ENCODE peak calls at places on chromosomes 12 and 14, in eight cellular contexts. X is lower leg skin, B is transverse colon, Y is thoracic aorta, R is fibroblast of pulmonary artery, O is astrocyte, W is AG04450, C is IMR-90. K is an unnamed sample.

GRCh38 chr12:66066071-66066928 is 64.2 kb downstream of the LLPH start:
- DNase-seq in X (no peak), O (peak; percentile 76), C (peak; percentile 76), W (peak; percentile 59), B (no peak), Y (no peak), R (peak; percentile 44), K (peak; percentile 72)

GRCh38 chr14:51545396-51545795 is 106.3 kb upstream of the FRMD6 start:
- DNase-seq in Y (no peak), X (no peak), O (peak; percentile 41), B (no peak), C (no peak), R (no peak), W (no peak), K (no peak)

GRCh38 chr12:1445807-1446206 is 148.6 kb downstream of the FBXL14 start:
- DNase-seq in R (no peak), B (no peak), X (no peak), O (no peak), Y (no peak), C (no peak), W (no peak), K (no peak)

GRCh38 chr14:85572845-85573244 is 42.9 kb downstream of the FLRT2 start:
- DNase-seq in B (no peak), X (no peak), O (peak; percentile 88), R (peak; percentile 78), C (peak; percentile 90), Y (no peak), W (peak; percentile 32), K (peak; percentile 86)

GRCh38 chr12:55771736-55772135 is 28.8 kb downstream of the GDF11 start:
- DNase-seq in R (no peak), W (no peak), C (no peak), X (no peak), Y (no peak), O (no peak), B (no peak), K (no peak)

GRCh38 chr12:79515526-79515935 is 175.2 kb downstream of the PAWR start:
- DNase-seq in Y (no peak), C (no peak), X (no peak), B (no peak), R (no peak), O (peak; percentile 34), W (no peak), K (peak; percentile 48)

GRCh38 chr12:2642176-2642892 is 152.4 kb upstream of the FKBP4 start:
- DNase-seq in B (peak; percentile 7), C (no peak), W (no peak), O (no peak), Y (no peak), R (no peak), X (no peak), K (no peak)

GRCh38 chr14:73295198-73295796 is 58.0 kb downstream of the PAPLN start:
- DNase-seq in B (no peak), X (no peak), W (no peak), Y (no peak), C (peak; percentile 31), R (peak; percentile 59), O (peak; percentile 17), K (peak; percentile 62)

GRCh38 chr12:52055781-52056711 is 4.8 kb downstream of the NR4A1 start:
- DNase-seq in C (peak; percentile 56), O (no peak), B (peak; percentile 52), R (peak; percentile 58), X (no peak), Y (no peak), W (no peak), K (peak; percentile 59)

GRCh38 chr12:113468365-113469223 is 3.1 kb downstream of the LHX5 start:
- DNase-seq in X (no peak), C (no peak), O (no peak), R (no peak), Y (no peak), B (no peak), W (no peak), K (no peak)

GRCh38 chr12:989751-990278 is 1.2 kb upstream of the ERC1 start:
- DNase-seq in W (no peak), Y (no peak), O (peak; percentile 72), B (peak; percentile 13), C (peak; percentile 81), R (peak; percentile 74), X (no peak), K (peak; percentile 74)

GRCh38 chr12:131755305-131756113 is 44.6 kb downstream of the SFSWAP start:
- DNase-seq in B (no peak), X (no peak), Y (no peak), W (no peak), R (peak; percentile 27), O (no peak), C (peak; percentile 10), K (peak; percentile 10)

GRCh38 chr12:75744607-75745256 is 233.3 kb upstream of the KRR1 start:
- DNase-seq in Y (no peak), B (no peak), O (peak; percentile 30), R (no peak), X (no peak), C (no peak), W (no peak), K (no peak)

GRCh38 chr12:38411426-38411825 is 94.9 kb downstream of the ALG10B start:
- DNase-seq in R (no peak), B (no peak), W (no peak), C (no peak), X (no peak), O (no peak), Y (no peak), K (no peak)

GRCh38 chr12:108638997-108639822 is 5.5 kb upstream of the SELPLG start:
- DNase-seq in W (no peak), R (no peak), C (no peak), B (no peak), Y (no peak), O (no peak), X (no peak), K (no peak)

GRCh38 chr12:99605-100004 is 33.0 kb downstream of the IQSEC3 start:
- DNase-seq in R (peak; percentile 9), C (peak; percentile 50), Y (no peak), X (no peak), O (peak; percentile 8), W (peak; percentile 20), B (no peak), K (peak; percentile 12)

GRCh38 chr12:21823581-21823980 is 49.1 kb upstream of the KCNJ8 start:
- DNase-seq in Y (peak; percentile 6), X (peak; percentile 29), R (no peak), W (no peak), O (peak; percentile 19), C (no peak), B (no peak), K (peak; percentile 69)

GRCh38 chr14:76298896-76299295 is 77.0 kb upstream of the ESRRB start:
- DNase-seq in Y (no peak), B (no peak), W (no peak), X (no peak), O (no peak), R (no peak), C (no peak), K (no peak)

GRCh38 chr12:48199784-48200198 is 3.3 kb downstream of the OR10AD1 start:
- DNase-seq in Y (no peak), O (no peak), B (no peak), R (peak; percentile 50), X (no peak), C (peak; percentile 68), W (peak; percentile 43), K (peak; percentile 33)

DNA sequence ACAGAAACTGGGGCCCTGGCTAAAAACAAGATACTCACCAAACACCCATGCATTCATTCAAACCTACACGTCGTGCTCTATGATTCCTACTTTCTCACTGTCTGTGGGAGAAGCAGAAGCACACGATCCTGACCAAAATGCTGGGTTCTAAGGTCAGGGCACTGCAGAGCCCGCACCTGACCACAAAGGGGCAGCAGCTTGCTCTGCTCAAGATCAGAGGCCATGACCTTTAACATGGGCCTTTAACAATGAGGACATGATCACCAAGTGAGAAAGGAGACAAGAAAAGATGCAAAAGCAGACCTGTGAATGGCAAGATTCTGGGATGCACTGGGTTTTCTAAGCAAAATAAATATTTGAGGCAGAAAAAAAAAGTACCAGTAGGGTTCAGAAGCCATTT is 40.1 kb upstream of the VPS33A start:
- DNase-seq in B (no peak), C (no peak), Y (no peak), O (no peak), X (no peak), W (no peak), R (no peak), K (no peak)
- TF ChIP-seq CTCF in B (no peak), C (no peak), Y (no peak), O (no peak), X (no peak), W (no peak), R (no peak), K (no peak)

GRCh38 chr12:117892441-117892840 is 76.3 kb downstream of the KSR2 start:
- DNase-seq in X (no peak), B (no peak), R (no peak), O (no peak), W (no peak), Y (no peak), C (no peak), K (no peak)

GRCh38 chr12:117890644-117891043 is 78.1 kb downstream of the KSR2 start:
- DNase-seq in X (no peak), O (no peak), B (no peak), R (no peak), Y (no peak), W (no peak), C (no peak), K (peak; percentile 32)

GRCh38 chr12:117889098-117889497 is 79.7 kb downstream of the KSR2 start:
- DNase-seq in X (no peak), W (no peak), R (no peak), O (no peak), B (no peak), C (no peak), Y (no peak), K (no peak)

GRCh38 chr12:117885211-117885610 is 83.6 kb downstream of the KSR2 start:
- DNase-seq in Y (no peak), W (no peak), O (no peak), B (no peak), R (no peak), C (no peak), X (no peak), K (no peak)

DNA sequence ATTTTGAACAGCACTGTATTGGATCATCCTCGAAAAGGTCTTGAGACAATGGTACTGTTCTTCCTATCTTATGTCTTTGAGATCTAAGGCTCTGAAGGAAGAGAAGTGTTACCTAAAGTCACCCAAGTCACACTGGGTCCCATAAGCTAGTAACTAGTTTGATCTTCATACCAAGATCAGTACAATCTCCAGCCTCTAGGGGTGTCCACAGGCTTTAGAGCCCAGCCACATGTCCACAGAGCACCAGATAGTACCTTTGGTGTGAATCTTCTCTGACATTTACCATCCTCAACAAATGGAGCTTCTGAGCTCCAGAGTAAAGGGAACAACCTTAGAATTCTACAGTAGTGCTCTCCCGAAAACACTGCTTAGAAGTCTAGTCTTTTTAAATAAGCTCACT is 78.7 kb downstream of the KSR2 start:
- DNase-seq in X (no peak), W (no peak), R (no peak), C (no peak), Y (no peak), O (no peak), B (no peak), K (no peak)
- TF ChIP-seq CTCF in X (no peak), W (peak; percentile 9), R (no peak), C (no peak), Y (no peak), O (no peak), B (no peak), K (no peak)

GRCh38 chr14:92880851-92881250 is 42.1 kb upstream of the CHGA start:
- DNase-seq in W (no peak), C (peak; percentile 2), B (no peak), X (no peak), Y (no peak), R (peak; percentile 60), O (peak; percentile 2), K (peak; percentile 53)
- TF ChIP-seq CTCF in W (peak; percentile 23), C (no peak), B (no peak), X (no peak), Y (no peak), R (peak; percentile 36), O (peak; percentile 11), K (peak; percentile 39)

GRCh38 chr12:91181053-91181452 is 1.6 kb downstream of the DCN start:
- DNase-seq in O (peak; percentile 8), X (no peak), C (peak; percentile 34), R (peak; percentile 68), W (no peak), Y (no peak), B (no peak), K (peak; percentile 60)
- TF ChIP-seq CTCF in O (no peak), X (no peak), C (no peak), R (no peak), W (no peak), Y (no peak), B (no peak), K (no peak)